ENCODE peak calls at places on chromosomes 12 and 14, in five cellular contexts. I is GM12878, U is HepG2, Y is fibroblast of lung, E is endothelial cell of umbilical vein. A is an unnamed sample. For H3K4me1 and H4K20me1, the result is how much of the 10 kb centered on the place peaks cover.

GRCh38 chr12:4725057-4725456 is 4.9 kb downstream of the GALNT8 start:
- DNase-seq in Y (no peak), U (no peak), I (no peak), E (no peak), A (no peak)

GRCh38 chr12:132167610-132168310 is 23.5 kb downstream of the NOC4L start:
- DNase-seq in Y (no peak), U (no peak), E (no peak), I (no peak), A (no peak)

GRCh38 chr14:96131836-96132235 is 72.8 kb upstream of the BDKRB2 start:
- DNase-seq in Y (no peak), U (no peak), E (no peak), I (no peak), A (no peak)

GRCh38 chr12:30806989-30807694 is 52.4 kb upstream of the CAPRIN2 start:
- DNase-seq in E (peak), I (peak), U (peak), Y (peak), A (peak)

GRCh38 chr12:57342207-57342691 is 88.6 kb downstream of the R3HDM2 start:
- DNase-seq in U (no peak), E (peak), I (no peak), Y (peak), A (no peak)

GRCh38 chr12:100539209-100539608 is 34.3 kb upstream of the GAS2L3 start:
- DNase-seq in I (no peak), E (peak), U (no peak), Y (peak), A (peak)

GRCh38 chr14:89000007-89000942 is 175.8 kb downstream of the TTC8 start:
- DNase-seq in E (peak), Y (peak), I (no peak), U (peak), A (peak)

GRCh38 chr14:103014466-103015319 is 42.7 kb downstream of the CDC42BPB start:
- DNase-seq in U (no peak), E (peak), Y (peak), I (no peak), A (peak)

GRCh38 chr14:24080888-24081738 is 9.8 kb downstream of the CPNE6 start:
- DNase-seq in I (no peak), U (peak), Y (peak), E (peak), A (peak)

GRCh38 chr14:67487332-67487731 is 1.2 kb downstream of the TMEM229B start:
- DNase-seq in I (no peak), Y (no peak), E (no peak), U (no peak), A (no peak)

GRCh38 chr14:95043732-95044462 is 113.4 kb downstream of the DICER1 start:
- DNase-seq in U (no peak), I (no peak), Y (no peak), E (no peak), A (no peak)

GRCh38 chr12:212799-213526 is 994 bp downstream of the SLC6A12 start:
- DNase-seq in Y (no peak), U (peak), I (no peak), E (no peak), A (no peak)

GRCh38 chr12:3077572-3078081 is 448 bp downstream of the TSPAN9 start:
- DNase-seq in E (no peak), I (no peak), Y (peak), U (no peak), A (no peak)

GRCh38 chr14:89315493-89316456 is 101.3 kb downstream of the FOXN3 start:
- DNase-seq in E (no peak), U (no peak), I (no peak), Y (no peak), A (no peak)

GRCh38 chr12:56522486-56523193 is 1.0 kb downstream of the RBMS2 start:
- DNase-seq in U (no peak), I (no peak), E (peak), Y (peak), A (peak)

GRCh38 chr14:29216774-29217232 is 450.2 kb downstream of the FOXG1 start:
- DNase-seq in I (no peak), U (no peak), Y (peak), E (no peak), A (no peak)

GRCh38 chr12:12724421-12725085 is 7.4 kb downstream of the CDKN1B start:
- DNase-seq in U (no peak), Y (peak), E (no peak), I (no peak), A (no peak)

GRCh38 chr14:59175404-59175803 is 13.1 kb upstream of the DAAM1 start:
- DNase-seq in E (no peak), U (no peak), Y (no peak), I (peak), A (no peak)

GRCh38 chr12:68292157-68292940 is 38.9 kb upstream of the IL22 start:
- DNase-seq in I (no peak), E (no peak), Y (peak), U (no peak), A (no peak)

GRCh38 chr14:68084256-68084655 is 264.7 kb downstream of the RAD51B start:
- DNase-seq in U (no peak), E (peak), I (no peak), Y (peak), A (no peak)

GRCh38 chr14:63155511-63156189 is 48.6 kb upstream of the RHOJ start:
- DNase-seq in E (peak), I (no peak), U (no peak), Y (peak), A (peak)

GRCh38 chr14:78007160-78007559 is 163.0 kb upstream of the NRXN3 start:
- DNase-seq in U (no peak), E (no peak), I (no peak), Y (peak), A (peak)

GRCh38 chr12:94553130-94553519 is 93.5 kb upstream of the CEP83 start:
- DNase-seq in Y (peak), I (no peak), U (no peak), E (peak), A (peak)

GRCh38 chr12:86698581-86698980 is 442.4 kb upstream of the MGAT4C start:
- DNase-seq in Y (peak), I (no peak), E (no peak), U (no peak), A (no peak)

GRCh38 chr14:55240526-55241178 is 30.6 kb upstream of the FBXO34 start:
- DNase-seq in E (no peak), Y (peak), I (no peak), U (no peak), A (no peak)

GRCh38 chr14:94446126-94446525 is 6.5 kb downstream of the SERPINA11 start:
- DNase-seq in Y (no peak), E (no peak), I (no peak), U (no peak), A (no peak)

GRCh38 chr12:14959126-14959440 is 2.3 kb downstream of the ARHGDIB start:
- DNase-seq in E (no peak), Y (no peak), I (no peak), U (no peak), A (no peak)

GRCh38 chr12:14958361-14959125 is 2.9 kb downstream of the ARHGDIB start:
- DNase-seq in E (no peak), U (no peak), Y (no peak), I (no peak), A (no peak)

GRCh38 chr12:14960548-14961465 is 594 bp downstream of the ARHGDIB start:
- DNase-seq in Y (peak), U (no peak), E (peak), I (no peak), A (peak)

GRCh38 chr12:14959463-14959862 is 1.9 kb downstream of the ARHGDIB start:
- DNase-seq in Y (no peak), U (no peak), E (no peak), I (no peak), A (no peak)

GRCh38 chr12:14959916-14960315 is 1.5 kb downstream of the ARHGDIB start:
- DNase-seq in U (no peak), I (no peak), Y (no peak), E (peak), A (no peak)
- H3K4me1 ChIP-seq in U (under half), I (under half), Y (under half), E (half or more), A (under half)

DNA sequence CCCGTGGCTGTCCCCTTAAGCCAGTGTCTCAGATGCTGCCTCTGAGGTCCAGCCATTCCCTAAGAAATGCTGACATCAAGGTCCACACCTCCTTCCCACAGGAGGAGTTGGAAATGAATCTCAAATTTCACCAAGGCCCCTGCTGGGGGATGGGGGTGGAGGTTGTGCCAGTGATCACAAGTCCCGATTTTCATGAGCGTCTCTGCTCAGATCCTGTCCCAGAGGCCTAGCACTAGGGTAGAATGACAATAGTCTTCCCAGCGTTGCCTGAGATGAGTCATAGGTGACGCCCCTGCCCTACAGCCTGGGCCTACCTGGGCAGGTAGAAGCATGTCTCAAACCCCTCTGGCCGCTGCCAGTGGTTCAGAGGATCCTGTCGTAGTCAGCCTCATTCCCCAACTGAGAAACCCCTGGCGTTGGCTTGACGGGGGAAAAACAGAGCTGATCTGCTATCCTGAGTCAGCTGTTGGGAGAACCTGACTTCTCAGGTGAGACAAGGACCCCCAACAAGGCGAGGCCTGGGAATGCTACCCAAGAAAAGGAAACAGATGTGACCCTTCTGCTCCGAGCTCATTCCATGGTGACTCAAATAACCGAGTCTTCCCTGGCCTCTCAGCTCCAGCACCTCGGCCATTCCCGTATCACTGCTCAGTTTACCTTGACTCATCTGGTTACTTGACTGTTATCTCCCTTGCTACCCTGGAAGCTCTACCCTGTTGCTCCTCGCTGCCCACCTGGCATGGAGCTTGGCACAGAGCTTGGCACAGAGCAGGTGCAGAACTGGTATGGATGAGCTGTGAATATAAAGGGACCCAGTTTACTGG is 21.8 kb upstream of the SPPL3 start:
- DNase-seq in E (no peak), I (no peak), U (no peak), Y (no peak), A (peak)
- H2AFZ ChIP-seq in E (no peak), I (no peak), U (no peak), Y (no peak), A (peak)

DNA sequence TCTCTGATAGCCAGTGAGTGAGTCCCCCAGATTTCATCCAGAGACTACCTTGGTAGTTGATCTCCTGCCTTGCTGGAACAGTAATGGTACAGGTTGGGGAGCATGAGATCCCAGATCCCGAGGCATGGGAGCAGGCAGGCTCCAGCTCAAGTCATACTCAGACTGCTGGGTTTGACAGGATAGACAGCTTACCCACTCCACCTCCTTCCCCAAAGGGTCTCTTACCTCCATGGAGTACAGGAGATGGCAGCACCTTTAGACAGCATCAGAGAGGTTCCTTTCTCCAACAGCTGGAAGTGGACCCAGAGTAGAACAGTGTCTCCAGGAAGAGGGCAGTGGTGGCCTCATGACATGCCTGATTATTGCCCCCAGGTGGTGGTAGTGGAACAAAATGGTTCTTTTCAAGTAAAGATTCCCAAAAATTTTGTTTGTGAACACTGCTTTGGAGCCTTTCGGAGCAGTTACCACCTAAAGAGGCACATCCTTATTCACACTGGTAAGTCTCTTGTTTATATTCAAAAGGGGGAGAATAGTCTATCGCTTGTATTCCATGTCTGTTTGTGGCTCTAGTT is 4.9 kb upstream of the CSAD start:
- DNase-seq in U (no peak), E (no peak), Y (no peak), I (no peak), A (no peak)
- H4K20me1 ChIP-seq in U (under half), E (under half), Y (under half), I (under half), A (under half)

GRCh38 chr14:101772770-101773169 is 11.3 kb downstream of the PPP2R5C start:
- DNase-seq in Y (no peak), I (no peak), U (peak), E (no peak), A (no peak)
- H3K4me1 ChIP-seq in Y (under half), I (under half), U (under half), E (under half), A (under half)

GRCh38 chr14:53964249-53964648 is 7.6 kb upstream of the BMP4 start:
- DNase-seq in U (no peak), E (peak), Y (peak), I (no peak), A (no peak)

GRCh38 chr14:53967606-53968005 is 11.0 kb upstream of the BMP4 start:
- DNase-seq in E (no peak), U (no peak), I (no peak), Y (no peak), A (no peak)

GRCh38 chr14:53971501-53971900 is 14.9 kb upstream of the BMP4 start:
- DNase-seq in I (no peak), Y (no peak), E (no peak), U (no peak), A (no peak)

GRCh38 chr14:53969326-53969725 is 12.7 kb upstream of the BMP4 start:
- DNase-seq in U (no peak), Y (no peak), E (no peak), I (no peak), A (no peak)

GRCh38 chr14:53968756-53969155 is 12.1 kb upstream of the BMP4 start:
- DNase-seq in U (no peak), I (no peak), Y (no peak), E (no peak), A (no peak)
- H2AFZ ChIP-seq in U (no peak), I (no peak), Y (no peak), E (no peak), A (no peak)

DNA sequence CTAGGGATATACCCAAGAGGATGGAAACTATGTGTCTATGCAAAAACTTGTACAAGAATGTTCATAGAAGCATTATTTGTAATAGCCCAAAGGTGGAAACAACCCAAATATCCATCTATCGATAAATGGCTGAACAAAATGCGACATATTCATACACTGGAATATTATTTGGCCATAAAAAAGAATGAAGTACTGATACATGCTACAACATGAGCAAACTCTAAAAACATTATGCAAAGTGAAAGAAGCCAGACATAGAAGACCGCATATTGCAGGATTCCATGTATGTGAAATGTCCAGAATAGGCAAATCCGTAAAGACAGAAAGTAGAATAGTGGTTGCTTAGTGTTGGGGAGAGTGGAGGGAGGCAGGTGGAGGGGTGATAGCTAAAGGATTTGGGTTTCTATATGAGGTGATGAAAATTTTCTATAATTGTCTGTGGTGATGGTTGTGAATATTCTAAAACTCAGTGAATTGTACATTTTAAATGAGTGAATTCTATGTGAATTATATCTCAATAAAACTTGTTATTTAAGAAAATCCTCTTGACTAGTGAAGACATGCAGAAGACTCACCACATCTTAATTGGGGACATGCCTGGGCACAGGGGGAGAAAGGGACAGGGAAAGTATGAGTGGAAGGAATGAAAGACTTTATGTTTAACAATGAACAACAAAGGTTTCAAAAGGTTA is 29.8 kb upstream of the SELPLG start:
- DNase-seq in Y (no peak), E (no peak), U (no peak), I (no peak), A (no peak)
- H4K20me1 ChIP-seq in Y (under half), E (under half), U (under half), I (under half), A (under half)

GRCh38 chr12:27970391-27970980 is 2.0 kb downstream of the PTHLH start:
- DNase-seq in E (peak), Y (peak), I (no peak), U (no peak), A (peak)
- H3K4me1 ChIP-seq in E (half or more), Y (under half), I (under half), U (under half), A (under half)

GRCh38 chr14:33309081-33309480 is 370.4 kb downstream of the NPAS3 start:
- DNase-seq in I (no peak), Y (no peak), E (no peak), U (no peak), A (no peak)

GRCh38 chr14:33307691-33308369 is 369.2 kb downstream of the NPAS3 start:
- DNase-seq in E (peak), Y (peak), I (no peak), U (no peak), A (no peak)
- H2AFZ ChIP-seq in E (no peak), Y (no peak), I (no peak), U (no peak), A (no peak)

A was measured in mammary epithelial cell.